ENCODE peak calls at places on chromosomes 16 and 17, in six cellular contexts. O is BJ, F is HFF-Myc, L is WTC11, M is HFFc6, H is esophagus muscularis mucosa. J is an unnamed sample.

GRCh38 chr16:14616280-14616679 is 13.8 kb downstream of the PARN start:
- DNase-seq in F (no peak), H (no peak), L (no peak), O (no peak), M (no peak), J (no peak)

GRCh38 chr16:84449156-84450140 is 55.0 kb downstream of the MEAK7 start:
- DNase-seq in L (no peak), F (no peak), O (no peak), M (no peak), H (no peak), J (no peak)

GRCh38 chr17:17391575-17392370 is 85.0 kb upstream of the MED9 start:
- DNase-seq in H (no peak), F (no peak), O (no peak), L (no peak), M (no peak), J (no peak)

GRCh38 chr17:10119203-10120112 is 78.9 kb downstream of the GAS7 start:
- DNase-seq in O (no peak), H (no peak), M (no peak), F (no peak), L (no peak), J (no peak)

GRCh38 chr16:66961065-66961744 is at the start of gene CES3:
- DNase-seq in M (peak), O (no peak), H (no peak), L (peak), F (peak), J (peak)

GRCh38 chr16:14401839-14402115 is 228.3 kb downstream of the PARN start:
- DNase-seq in H (no peak), L (no peak), F (no peak), M (no peak), O (no peak), J (no peak)

GRCh38 chr17:47704781-47705180 is 10.8 kb downstream of the TBKBP1 start:
- DNase-seq in M (no peak), H (no peak), L (no peak), O (no peak), F (no peak), J (no peak)

GRCh38 chr16:87372305-87372704 is 11.3 kb downstream of the FBXO31 start:
- DNase-seq in L (no peak), H (no peak), O (no peak), F (no peak), M (no peak), J (no peak)

GRCh38 chr16:67278773-67279295 is 498 bp upstream of the PLEKHG4 start:
- DNase-seq in O (no peak), F (no peak), M (no peak), L (peak), H (no peak), J (no peak)

GRCh38 chr16:1713331-1713730 is 7.3 kb downstream of the MAPK8IP3 start:
- DNase-seq in F (no peak), M (no peak), L (no peak), H (no peak), O (no peak), J (no peak)

GRCh38 chr17:3976675-3977171 is 12.5 kb upstream of the ATP2A3 start:
- DNase-seq in F (no peak), H (no peak), O (no peak), M (no peak), L (no peak), J (no peak)

GRCh38 chr16:2966803-2967184 is 2.4 kb upstream of the PAQR4 start:
- DNase-seq in L (peak), M (no peak), F (no peak), O (no peak), H (no peak), J (no peak)

GRCh38 chr16:54174201-54174600 is 112.4 kb downstream of the IRX3 start:
- DNase-seq in H (no peak), M (no peak), O (no peak), F (no peak), L (no peak), J (no peak)

GRCh38 chr16:70656712-70657263 is 10.4 kb downstream of the IL34 start:
- DNase-seq in M (no peak), L (no peak), H (no peak), O (no peak), F (no peak), J (no peak)

GRCh38 chr16:3640632-3641501 is 13.6 kb upstream of the DNASE1 start:
- DNase-seq in L (peak), F (no peak), H (no peak), M (no peak), O (no peak), J (no peak)

GRCh38 chr17:19012171-19013080 is 7.9 kb upstream of the FAM83G start:
- DNase-seq in L (no peak), O (no peak), M (no peak), F (no peak), H (no peak), J (no peak)

GRCh38 chr16:84143081-84143480 is 1.9 kb downstream of the HSDL1 start:
- DNase-seq in M (no peak), H (no peak), L (no peak), F (no peak), O (no peak), J (no peak)

GRCh38 chr17:43211480-43212402 is at the start of gene TMEM106A:
- DNase-seq in L (peak), M (peak), O (peak), F (peak), H (peak), J (peak)

GRCh38 chr17:9331512-9332163 is 244.0 kb downstream of the STX8 start:
- DNase-seq in M (no peak), O (no peak), H (no peak), L (no peak), F (no peak), J (no peak)

GRCh38 chr17:14341866-14342265 is 41.0 kb downstream of the HS3ST3B1 start:
- DNase-seq in H (no peak), M (no peak), L (no peak), F (no peak), O (no peak), J (no peak)

GRCh38 chr16:68064791-68065365 is 20.3 kb upstream of the NFATC3 start:
- DNase-seq in H (no peak), O (no peak), L (peak), M (peak), F (no peak), J (no peak)

GRCh38 chr16:20944861-20945390 is 44.4 kb downstream of the LYRM1 start:
- DNase-seq in L (no peak), F (no peak), O (no peak), M (peak), H (no peak), J (no peak)

GRCh38 chr16:48432136-48432535 is 46.9 kb upstream of the SIAH1 start:
- DNase-seq in M (no peak), L (no peak), H (no peak), O (no peak), F (no peak), J (no peak)

GRCh38 chr16:56848955-56849689 is 15.9 kb upstream of the SLC12A3 start:
- DNase-seq in H (no peak), L (no peak), M (peak), O (no peak), F (peak), J (no peak)

GRCh38 chr16:20879175-20880053 is 20.7 kb downstream of the DCUN1D3 start:
- DNase-seq in M (peak), F (no peak), H (no peak), L (no peak), O (no peak), J (no peak)

GRCh38 chr16:1347962-1348361 is 3.7 kb downstream of the TSR3 start:
- DNase-seq in H (no peak), O (no peak), F (no peak), M (no peak), L (no peak), J (no peak)

GRCh38 chr17:27199948-27200347 is 94.0 kb upstream of the WSB1 start:
- DNase-seq in O (no peak), M (no peak), H (no peak), F (no peak), L (no peak), J (no peak)

GRCh38 chr17:47720754-47721533 is 12.1 kb upstream of the TBX21 start:
- DNase-seq in F (no peak), M (peak), O (no peak), H (no peak), L (peak), J (no peak)

GRCh38 chr17:29219378-29220047 is 27.1 kb upstream of the CRYBA1 start:
- DNase-seq in F (peak), O (no peak), H (no peak), L (peak), M (peak), J (peak)

GRCh38 chr16:11175850-11176341 is 80.1 kb downstream of the SOCS1 start:
- DNase-seq in M (no peak), L (no peak), F (no peak), O (no peak), H (no peak), J (no peak)

DNA sequence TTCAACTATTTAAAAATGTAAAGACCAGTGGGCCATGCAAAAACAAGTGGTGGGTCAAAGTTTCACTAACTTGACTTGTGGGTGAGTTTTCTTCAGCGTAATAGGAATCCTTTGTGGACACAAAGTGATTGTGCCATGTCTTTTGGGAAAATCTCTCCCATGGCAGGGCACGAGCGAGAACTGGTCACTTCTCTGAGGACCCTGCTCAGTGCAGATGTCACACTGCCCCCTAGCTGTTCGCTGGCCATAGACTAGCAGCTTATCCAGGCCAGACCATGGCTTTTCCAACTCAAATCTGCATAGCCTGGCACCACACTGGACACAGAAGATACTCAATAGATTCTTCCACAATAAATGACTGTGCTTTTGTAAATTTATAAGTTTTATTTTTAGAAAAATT is 306.0 kb upstream of the CCL2 start:
- DNase-seq in O (no peak), H (no peak), L (peak), F (no peak), M (no peak), J (no peak)
- TF ChIP-seq CTCF in O (peak), H (no peak), L (peak), F (peak), M (peak), J (no peak)

GRCh38 chr17:1713878-1714487 is 3.8 kb upstream of the TLCD2 start:
- DNase-seq in F (no peak), M (peak), O (no peak), L (peak), H (no peak), J (no peak)
- TF ChIP-seq CTCF in F (peak), M (peak), O (peak), L (no peak), H (peak), J (peak)

DNA sequence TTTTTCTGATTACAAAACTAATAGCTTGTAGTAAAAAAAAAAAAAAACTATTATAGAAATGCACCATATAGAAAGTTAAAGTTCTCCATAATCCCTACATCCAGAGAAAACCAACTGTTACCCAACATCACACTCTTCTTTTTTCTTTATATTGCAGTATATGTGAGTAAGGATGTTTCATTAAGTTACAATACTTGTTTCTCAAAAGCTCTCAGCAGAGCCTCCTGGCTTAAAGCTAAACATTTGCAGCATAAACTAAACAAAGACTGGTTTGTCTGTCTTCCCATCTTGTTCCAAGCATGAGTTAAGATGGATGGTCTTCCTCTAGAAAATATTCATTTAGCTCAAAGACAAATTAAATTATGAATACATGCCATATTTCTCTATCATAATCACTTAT is 25.2 kb downstream of the GRB2 start:
- DNase-seq in F (no peak), M (no peak), H (no peak), O (no peak), L (no peak), J (no peak)
- TF ChIP-seq CTCF in F (no peak), M (no peak), H (no peak), O (no peak), L (no peak), J (no peak)

GRCh38 chr17:20143740-20144139 is 134.6 kb downstream of the SPECC1 start:
- DNase-seq in M (no peak), F (no peak), O (no peak), L (no peak), H (peak), J (no peak)

GRCh38 chr17:20141201-20141999 is 132.2 kb downstream of the SPECC1 start:
- DNase-seq in H (no peak), O (no peak), L (no peak), M (no peak), F (no peak), J (no peak)

GRCh38 chr17:20145567-20145966 is 136.4 kb downstream of the SPECC1 start:
- DNase-seq in M (no peak), H (peak), L (no peak), O (no peak), F (no peak), J (no peak)

GRCh38 chr17:20142268-20142667 is 133.1 kb downstream of the SPECC1 start:
- DNase-seq in H (no peak), L (no peak), M (no peak), O (no peak), F (no peak), J (no peak)
- TF ChIP-seq CTCF in H (no peak), L (no peak), M (no peak), O (no peak), F (no peak), J (no peak)

DNA sequence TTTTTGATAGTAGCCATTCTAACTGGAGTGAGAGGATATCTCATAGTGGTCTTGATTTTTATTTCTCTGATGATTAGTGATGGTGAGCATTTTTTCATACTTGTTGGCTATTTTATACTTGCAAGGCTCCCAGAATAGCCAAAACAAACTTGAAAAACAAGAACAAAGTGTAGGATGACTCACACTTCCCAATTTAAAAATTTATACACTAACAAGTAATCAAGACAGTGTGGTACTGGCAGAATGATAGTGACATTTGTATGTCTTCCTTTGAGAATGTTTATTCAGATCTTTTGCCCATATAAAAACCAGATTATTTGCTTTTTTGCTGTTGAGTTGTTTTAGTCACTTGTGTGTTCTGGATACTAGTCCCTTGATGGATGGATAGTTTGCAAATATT is 17.8 kb downstream of the SPECC1 start:
- DNase-seq in L (no peak), H (no peak), O (no peak), M (no peak), F (no peak), J (no peak)
- TF ChIP-seq CTCF in L (no peak), H (no peak), O (no peak), M (no peak), F (no peak), J (no peak)

DNA sequence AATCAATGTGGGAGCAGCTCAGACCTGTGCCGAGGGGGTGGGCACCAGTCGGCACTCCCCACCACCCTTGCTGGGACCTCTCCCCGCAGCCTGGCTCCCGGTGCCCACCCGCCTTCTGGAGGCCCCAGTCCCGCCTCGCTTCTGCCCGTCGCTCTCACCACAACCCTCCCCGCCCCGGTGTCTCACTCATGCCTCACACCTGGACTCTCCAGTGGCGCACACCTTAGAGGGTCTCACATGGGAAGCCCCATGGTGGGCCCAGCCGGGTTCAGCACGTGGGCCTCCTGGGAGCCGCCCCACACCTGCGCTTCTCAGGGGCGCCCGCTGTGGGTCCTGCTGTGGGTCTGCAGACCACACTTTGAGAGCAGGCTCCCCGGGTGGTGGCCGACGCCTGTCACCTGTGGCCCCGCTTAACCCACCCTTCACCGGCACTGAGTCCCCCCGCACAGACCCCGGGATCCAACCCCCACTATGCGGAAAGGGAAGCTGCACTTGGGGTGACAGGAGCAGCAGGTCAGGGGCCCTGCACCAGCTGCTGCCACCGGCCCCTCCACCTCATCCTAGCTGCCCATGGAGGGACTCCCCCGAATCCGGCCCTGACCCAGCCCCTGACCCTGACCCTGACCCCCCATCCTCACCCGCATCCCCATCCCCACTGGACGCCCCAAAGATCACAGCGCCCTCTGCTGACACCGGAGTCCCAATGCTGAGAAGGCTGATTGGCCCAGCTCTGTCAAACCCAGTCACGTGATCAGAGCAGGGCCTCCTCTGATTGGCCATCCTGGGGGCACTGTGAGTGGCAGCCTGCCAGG is 27.4 kb upstream of the SLC38A10 start:
- DNase-seq in L (peak), M (no peak), O (no peak), H (no peak), F (no peak), J (no peak)
- TF ChIP-seq CTCF in L (no peak), M (peak), O (peak), H (peak), F (peak), J (peak)

GRCh38 chr17:36647598-36647997 is 46.2 kb downstream of the MRM1 start:
- DNase-seq in L (peak), H (no peak), O (no peak), F (no peak), M (no peak), J (no peak)
- TF ChIP-seq CTCF in L (no peak), H (no peak), O (no peak), F (peak), M (no peak), J (no peak)

DNA sequence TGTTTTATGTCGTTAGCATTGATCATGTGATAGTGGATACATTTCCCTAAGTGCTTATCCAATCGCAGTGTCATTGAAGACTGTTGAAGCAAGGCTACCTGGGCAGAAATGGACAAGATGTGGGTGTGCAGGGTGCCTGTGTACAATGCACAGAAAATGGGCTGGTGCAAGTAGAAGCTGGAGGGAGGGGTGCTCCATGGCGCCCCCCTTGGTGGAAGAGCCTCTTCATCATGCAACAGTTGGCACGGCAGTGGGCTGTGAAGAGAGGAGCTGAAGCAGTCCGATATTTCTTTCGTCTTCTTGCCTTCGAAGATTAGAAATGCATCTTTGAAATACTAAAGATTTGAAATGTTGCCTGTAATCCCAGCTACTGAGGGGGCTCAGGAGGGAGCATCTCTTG is 100.5 kb downstream of the PLCG2 start:
- DNase-seq in F (no peak), M (no peak), H (no peak), O (no peak), L (peak), J (no peak)
- TF ChIP-seq CTCF in F (peak), M (peak), H (no peak), O (no peak), L (peak), J (peak)

DNA sequence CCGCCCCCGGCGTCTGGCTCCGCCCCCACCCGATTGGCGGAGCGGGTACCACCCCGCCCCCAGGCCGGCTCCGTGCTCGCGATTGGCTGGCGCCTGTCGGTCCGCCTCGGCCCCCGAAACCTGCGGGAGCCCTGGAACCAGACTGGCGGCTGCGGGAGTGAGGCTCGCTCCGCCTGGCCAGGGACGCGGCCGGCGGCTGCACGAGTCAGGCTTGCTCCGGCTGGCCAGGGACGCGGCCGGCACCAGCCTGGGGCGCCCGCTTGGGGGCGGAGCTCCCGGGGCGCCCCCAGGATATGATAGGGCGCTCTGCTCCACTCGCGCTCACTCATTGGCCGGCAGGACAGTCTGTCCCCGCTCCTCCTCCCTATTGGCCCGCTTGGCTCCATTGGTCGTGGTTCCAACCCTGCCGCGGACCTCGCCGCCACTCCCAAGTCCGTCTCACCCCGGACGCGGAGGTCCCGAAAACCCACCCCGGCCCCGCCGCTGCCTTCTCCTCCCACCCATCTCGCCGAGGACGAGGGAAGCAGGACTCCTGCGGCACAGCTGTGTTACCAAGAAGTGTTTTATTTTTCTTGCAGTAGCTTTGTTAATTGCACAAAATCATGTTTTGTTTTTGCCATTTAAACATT is 340 bp upstream of the ROGDI start:
- DNase-seq in F (peak), H (peak), O (peak), M (peak), L (peak), J (peak)
- TF ChIP-seq CTCF in F (no peak), H (peak), O (no peak), M (peak), L (no peak), J (no peak)

DNA sequence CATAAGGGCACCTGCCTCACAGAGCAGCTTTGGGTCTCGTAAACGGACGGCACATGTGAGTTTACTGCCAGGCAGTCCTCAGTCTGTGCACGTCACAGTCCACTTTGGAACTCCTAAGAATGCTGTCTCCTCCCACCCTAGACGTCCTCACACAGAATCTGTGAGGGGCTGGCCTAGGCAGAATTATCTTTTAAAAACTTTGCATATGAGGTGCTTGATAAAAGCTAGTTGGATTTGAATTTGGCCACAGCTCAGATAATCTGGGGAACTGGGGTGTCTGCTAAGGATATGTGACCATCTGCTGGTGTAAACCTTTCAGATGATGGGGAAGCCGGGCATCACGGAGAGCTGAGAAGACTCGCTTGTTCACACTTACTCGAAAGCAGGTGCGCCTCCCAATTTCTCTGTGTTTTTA is 64.4 kb downstream of the METRNL start:
- DNase-seq in L (no peak), M (no peak), O (no peak), F (no peak), H (peak), J (no peak)
- TF ChIP-seq CTCF in L (no peak), M (no peak), O (no peak), F (no peak), H (no peak), J (no peak)

J was measured in AG09319.